ENCODE peak calls at places on chromosomes 12 and 14, in nine cellular contexts. One of them, this sample, is unnamed.

GRCh38 chr12:53595212-53595611 is 31.0 kb downstream of the ATF7 start:
- DNase-seq in caudate nucleus: no peak
- DNase-seq in transverse colon: no peak
- DNase-seq in fibroblast of lung: no peak
- DNase-seq in CD8-positive, alpha-beta T cell: no peak
- DNase-seq in esophagus muscularis mucosa: no peak
- DNase-seq in HCT116: no peak
- DNase-seq in neuronal stem cell: no peak
- DNase-seq in dorsolateral prefrontal cortex: no peak
- DNase-seq in this sample: no peak

GRCh38 chr12:116765271-116765670 is 27.2 kb downstream of the RNFT2 start:
- DNase-seq in caudate nucleus: no peak
- DNase-seq in transverse colon: no peak
- DNase-seq in fibroblast of lung: no peak
- DNase-seq in CD8-positive, alpha-beta T cell: no peak
- DNase-seq in esophagus muscularis mucosa: no peak
- DNase-seq in HCT116: no peak
- DNase-seq in neuronal stem cell: no peak
- DNase-seq in dorsolateral prefrontal cortex: no peak
- DNase-seq in this sample: no peak

GRCh38 chr14:61556455-61556854 is 138.9 kb upstream of the HIF1A start:
- DNase-seq in caudate nucleus: no peak
- DNase-seq in transverse colon: no peak
- DNase-seq in fibroblast of lung: no peak
- DNase-seq in CD8-positive, alpha-beta T cell: no peak
- DNase-seq in esophagus muscularis mucosa: no peak
- DNase-seq in HCT116: no peak
- DNase-seq in neuronal stem cell: no peak
- DNase-seq in dorsolateral prefrontal cortex: no peak
- DNase-seq in this sample: no peak

GRCh38 chr12:93908846-93909592 is 231.8 kb downstream of the CRADD start:
- DNase-seq in caudate nucleus: no peak
- DNase-seq in transverse colon: peak
- DNase-seq in fibroblast of lung: no peak
- DNase-seq in CD8-positive, alpha-beta T cell: no peak
- DNase-seq in esophagus muscularis mucosa: no peak
- DNase-seq in HCT116: no peak
- DNase-seq in neuronal stem cell: no peak
- DNase-seq in dorsolateral prefrontal cortex: no peak
- DNase-seq in this sample: no peak

GRCh38 chr12:89183985-89184435 is 168.3 kb downstream of the DUSP6 start:
- DNase-seq in caudate nucleus: no peak
- DNase-seq in transverse colon: peak
- DNase-seq in fibroblast of lung: peak
- DNase-seq in CD8-positive, alpha-beta T cell: no peak
- DNase-seq in esophagus muscularis mucosa: no peak
- DNase-seq in HCT116: no peak
- DNase-seq in neuronal stem cell: no peak
- DNase-seq in dorsolateral prefrontal cortex: no peak
- DNase-seq in this sample: peak

GRCh38 chr12:89468017-89468416 is 56.6 kb downstream of the GALNT4 start:
- DNase-seq in caudate nucleus: no peak
- DNase-seq in transverse colon: no peak
- DNase-seq in fibroblast of lung: no peak
- DNase-seq in CD8-positive, alpha-beta T cell: no peak
- DNase-seq in esophagus muscularis mucosa: no peak
- DNase-seq in HCT116: no peak
- DNase-seq in neuronal stem cell: no peak
- DNase-seq in dorsolateral prefrontal cortex: no peak
- DNase-seq in this sample: no peak

GRCh38 chr14:60722163-60722835 is 1.9 kb downstream of the SIX4 start:
- DNase-seq in caudate nucleus: no peak
- DNase-seq in transverse colon: peak
- DNase-seq in fibroblast of lung: peak
- DNase-seq in CD8-positive, alpha-beta T cell: no peak
- DNase-seq in esophagus muscularis mucosa: no peak
- DNase-seq in HCT116: no peak
- DNase-seq in neuronal stem cell: peak
- DNase-seq in dorsolateral prefrontal cortex: peak
- DNase-seq in this sample: no peak

GRCh38 chr14:80055226-80055625 is 156.1 kb downstream of the DIO2 start:
- DNase-seq in caudate nucleus: no peak
- DNase-seq in transverse colon: no peak
- DNase-seq in fibroblast of lung: no peak
- DNase-seq in CD8-positive, alpha-beta T cell: no peak
- DNase-seq in esophagus muscularis mucosa: no peak
- DNase-seq in HCT116: no peak
- DNase-seq in neuronal stem cell: no peak
- DNase-seq in dorsolateral prefrontal cortex: no peak
- DNase-seq in this sample: no peak

GRCh38 chr12:3199551-3200031 is 122.4 kb downstream of the TSPAN9 start:
- DNase-seq in caudate nucleus: no peak
- DNase-seq in transverse colon: no peak
- DNase-seq in fibroblast of lung: peak
- DNase-seq in CD8-positive, alpha-beta T cell: no peak
- DNase-seq in esophagus muscularis mucosa: no peak
- DNase-seq in HCT116: no peak
- DNase-seq in neuronal stem cell: peak
- DNase-seq in dorsolateral prefrontal cortex: peak
- DNase-seq in this sample: no peak

GRCh38 chr14:78836777-78837176 is 666.6 kb downstream of the NRXN3 start:
- DNase-seq in caudate nucleus: peak
- DNase-seq in transverse colon: peak
- DNase-seq in fibroblast of lung: peak
- DNase-seq in CD8-positive, alpha-beta T cell: no peak
- DNase-seq in esophagus muscularis mucosa: no peak
- DNase-seq in HCT116: peak
- DNase-seq in neuronal stem cell: peak
- DNase-seq in dorsolateral prefrontal cortex: peak
- DNase-seq in this sample: no peak

GRCh38 chr12:18363321-18363720 is 102.0 kb downstream of the PIK3C2G start:
- DNase-seq in caudate nucleus: no peak
- DNase-seq in transverse colon: no peak
- DNase-seq in fibroblast of lung: no peak
- DNase-seq in CD8-positive, alpha-beta T cell: no peak
- DNase-seq in esophagus muscularis mucosa: no peak
- DNase-seq in HCT116: no peak
- DNase-seq in neuronal stem cell: no peak
- DNase-seq in dorsolateral prefrontal cortex: no peak
- DNase-seq in this sample: no peak

GRCh38 chr14:36173161-36173560 is 3.4 kb downstream of the PTCSC3 start:
- DNase-seq in caudate nucleus: no peak
- DNase-seq in transverse colon: no peak
- DNase-seq in fibroblast of lung: no peak
- DNase-seq in CD8-positive, alpha-beta T cell: no peak
- DNase-seq in esophagus muscularis mucosa: no peak
- DNase-seq in HCT116: no peak
- DNase-seq in neuronal stem cell: no peak
- DNase-seq in dorsolateral prefrontal cortex: no peak
- DNase-seq in this sample: no peak

GRCh38 chr12:54035561-54036377 is 2.9 kb downstream of the HOXC5 start:
- DNase-seq in caudate nucleus: no peak
- DNase-seq in transverse colon: no peak
- DNase-seq in fibroblast of lung: no peak
- DNase-seq in CD8-positive, alpha-beta T cell: no peak
- DNase-seq in esophagus muscularis mucosa: no peak
- DNase-seq in HCT116: no peak
- DNase-seq in neuronal stem cell: no peak
- DNase-seq in dorsolateral prefrontal cortex: no peak
- DNase-seq in this sample: no peak

GRCh38 chr14:22276913-22277816 is 311.9 kb downstream of the DAD1 start:
- DNase-seq in caudate nucleus: no peak
- DNase-seq in transverse colon: no peak
- DNase-seq in fibroblast of lung: peak
- DNase-seq in CD8-positive, alpha-beta T cell: no peak
- DNase-seq in esophagus muscularis mucosa: no peak
- DNase-seq in HCT116: peak
- DNase-seq in neuronal stem cell: no peak
- DNase-seq in dorsolateral prefrontal cortex: no peak
- DNase-seq in this sample: no peak

GRCh38 chr14:100065942-100066574 is 836 bp downstream of the EVL start:
- DNase-seq in caudate nucleus: no peak
- DNase-seq in transverse colon: peak
- DNase-seq in fibroblast of lung: no peak
- DNase-seq in CD8-positive, alpha-beta T cell: peak
- DNase-seq in esophagus muscularis mucosa: no peak
- DNase-seq in HCT116: no peak
- DNase-seq in neuronal stem cell: no peak
- DNase-seq in dorsolateral prefrontal cortex: no peak
- DNase-seq in this sample: no peak

GRCh38 chr14:75559451-75560187 is 18.8 kb upstream of the FLVCR2 start:
- DNase-seq in caudate nucleus: no peak
- DNase-seq in transverse colon: no peak
- DNase-seq in fibroblast of lung: peak
- DNase-seq in CD8-positive, alpha-beta T cell: no peak
- DNase-seq in esophagus muscularis mucosa: no peak
- DNase-seq in HCT116: no peak
- DNase-seq in neuronal stem cell: no peak
- DNase-seq in dorsolateral prefrontal cortex: no peak
- DNase-seq in this sample: peak

GRCh38 chr14:74691456-74691855 is 21.4 kb downstream of the AREL1 start:
- DNase-seq in caudate nucleus: no peak
- DNase-seq in transverse colon: no peak
- DNase-seq in fibroblast of lung: no peak
- DNase-seq in CD8-positive, alpha-beta T cell: no peak
- DNase-seq in esophagus muscularis mucosa: no peak
- DNase-seq in HCT116: no peak
- DNase-seq in neuronal stem cell: no peak
- DNase-seq in dorsolateral prefrontal cortex: no peak
- DNase-seq in this sample: no peak

GRCh38 chr12:108052260-108052659 is 76.8 kb upstream of the WSCD2 start:
- DNase-seq in caudate nucleus: no peak
- DNase-seq in transverse colon: no peak
- DNase-seq in fibroblast of lung: no peak
- DNase-seq in CD8-positive, alpha-beta T cell: no peak
- DNase-seq in esophagus muscularis mucosa: no peak
- DNase-seq in HCT116: no peak
- DNase-seq in neuronal stem cell: no peak
- DNase-seq in dorsolateral prefrontal cortex: no peak
- DNase-seq in this sample: no peak

GRCh38 chr12:31622038-31622437 is 31.1 kb upstream of the DENND5B start:
- DNase-seq in caudate nucleus: no peak
- DNase-seq in transverse colon: no peak
- DNase-seq in fibroblast of lung: no peak
- DNase-seq in CD8-positive, alpha-beta T cell: no peak
- DNase-seq in esophagus muscularis mucosa: no peak
- DNase-seq in HCT116: no peak
- DNase-seq in neuronal stem cell: no peak
- DNase-seq in dorsolateral prefrontal cortex: no peak
- DNase-seq in this sample: no peak

GRCh38 chr12:7868391-7868790 is 4.3 kb downstream of the SLC2A14 start:
- DNase-seq in caudate nucleus: no peak
- DNase-seq in transverse colon: no peak
- DNase-seq in fibroblast of lung: no peak
- DNase-seq in CD8-positive, alpha-beta T cell: no peak
- DNase-seq in esophagus muscularis mucosa: no peak
- DNase-seq in HCT116: no peak
- DNase-seq in neuronal stem cell: no peak
- DNase-seq in dorsolateral prefrontal cortex: no peak
- DNase-seq in this sample: no peak

GRCh38 chr12:46487567-46488131 is 115.1 kb upstream of the SLC38A2 start:
- DNase-seq in caudate nucleus: no peak
- DNase-seq in transverse colon: no peak
- DNase-seq in fibroblast of lung: no peak
- DNase-seq in CD8-positive, alpha-beta T cell: no peak
- DNase-seq in esophagus muscularis mucosa: no peak
- DNase-seq in HCT116: no peak
- DNase-seq in neuronal stem cell: no peak
- DNase-seq in dorsolateral prefrontal cortex: no peak
- DNase-seq in this sample: no peak
- H3K27ac ChIP-seq in caudate nucleus: no peak
- H3K27ac ChIP-seq in transverse colon: no peak
- H3K27ac ChIP-seq in fibroblast of lung: no peak
- H3K27ac ChIP-seq in CD8-positive, alpha-beta T cell: no peak
- H3K27ac ChIP-seq in esophagus muscularis mucosa: no peak
- H3K27ac ChIP-seq in HCT116: no peak
- H3K27ac ChIP-seq in neuronal stem cell: no peak
- H3K27ac ChIP-seq in dorsolateral prefrontal cortex: no peak
- H3K27ac ChIP-seq in this sample: no peak

DNA sequence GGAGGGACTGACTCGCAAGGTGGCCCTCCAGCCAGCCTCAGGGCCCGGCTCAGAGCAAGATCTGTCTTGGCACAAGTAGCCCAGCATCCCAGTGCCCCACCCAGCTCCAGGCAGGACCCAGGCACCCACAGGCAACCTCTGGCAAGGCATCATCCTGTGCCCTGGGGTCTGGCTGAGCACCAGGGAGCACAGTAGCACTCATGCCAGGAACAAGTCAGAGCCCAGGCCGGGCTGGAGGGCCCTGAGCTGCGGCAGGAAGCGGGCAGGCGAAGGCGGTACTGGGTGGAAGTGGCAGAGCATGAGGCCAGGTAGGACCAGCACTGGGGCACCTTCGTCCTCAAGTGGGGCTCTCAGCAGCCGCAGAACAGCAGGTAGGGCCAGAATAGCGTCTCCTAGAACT is 5.2 kb upstream of the DIO3 start:
- DNase-seq in caudate nucleus: no peak
- DNase-seq in transverse colon: no peak
- DNase-seq in fibroblast of lung: no peak
- DNase-seq in CD8-positive, alpha-beta T cell: no peak
- DNase-seq in esophagus muscularis mucosa: no peak
- DNase-seq in HCT116: no peak
- DNase-seq in neuronal stem cell: no peak
- DNase-seq in dorsolateral prefrontal cortex: no peak
- DNase-seq in this sample: no peak
- H3K27ac ChIP-seq in caudate nucleus: no peak
- H3K27ac ChIP-seq in transverse colon: no peak
- H3K27ac ChIP-seq in fibroblast of lung: no peak
- H3K27ac ChIP-seq in CD8-positive, alpha-beta T cell: no peak
- H3K27ac ChIP-seq in esophagus muscularis mucosa: no peak
- H3K27ac ChIP-seq in HCT116: no peak
- H3K27ac ChIP-seq in neuronal stem cell: no peak
- H3K27ac ChIP-seq in dorsolateral prefrontal cortex: no peak
- H3K27ac ChIP-seq in this sample: no peak

GRCh38 chr12:91180577-91180976 is 2.0 kb downstream of the DCN start:
- DNase-seq in caudate nucleus: no peak
- DNase-seq in transverse colon: no peak
- DNase-seq in fibroblast of lung: peak
- DNase-seq in CD8-positive, alpha-beta T cell: no peak
- DNase-seq in esophagus muscularis mucosa: no peak
- DNase-seq in HCT116: no peak
- DNase-seq in neuronal stem cell: no peak
- DNase-seq in dorsolateral prefrontal cortex: no peak
- DNase-seq in this sample: no peak
- H3K27ac ChIP-seq in caudate nucleus: no peak
- H3K27ac ChIP-seq in transverse colon: peak
- H3K27ac ChIP-seq in fibroblast of lung: peak
- H3K27ac ChIP-seq in CD8-positive, alpha-beta T cell: no peak
- H3K27ac ChIP-seq in esophagus muscularis mucosa: peak
- H3K27ac ChIP-seq in HCT116: no peak
- H3K27ac ChIP-seq in neuronal stem cell: no peak
- H3K27ac ChIP-seq in dorsolateral prefrontal cortex: peak
- H3K27ac ChIP-seq in this sample: peak

DNA sequence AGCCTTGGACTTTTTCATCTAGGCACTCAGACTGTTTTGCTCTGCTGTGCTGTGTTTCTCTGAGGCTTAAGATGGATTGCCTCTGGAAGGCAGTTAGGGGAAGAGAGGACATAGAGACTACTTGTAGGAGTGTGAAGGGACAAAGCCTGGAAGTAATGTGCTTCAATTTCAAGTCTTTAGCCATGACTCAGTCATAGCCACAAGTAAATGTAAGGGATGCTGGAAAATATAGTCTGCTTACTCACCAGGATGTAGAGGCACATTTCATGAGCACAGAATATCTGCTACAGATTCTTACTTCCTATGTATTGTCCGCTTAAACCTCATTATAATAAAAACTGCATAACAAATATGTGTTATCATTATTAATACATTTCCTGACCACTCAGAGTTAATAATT is 794.3 kb upstream of the NOVA1 start:
- DNase-seq in caudate nucleus: no peak
- DNase-seq in transverse colon: no peak
- DNase-seq in fibroblast of lung: peak
- DNase-seq in CD8-positive, alpha-beta T cell: no peak
- DNase-seq in esophagus muscularis mucosa: no peak
- DNase-seq in HCT116: no peak
- DNase-seq in neuronal stem cell: no peak
- DNase-seq in dorsolateral prefrontal cortex: no peak
- DNase-seq in this sample: no peak
- H3K27ac ChIP-seq in caudate nucleus: no peak
- H3K27ac ChIP-seq in transverse colon: no peak
- H3K27ac ChIP-seq in fibroblast of lung: no peak
- H3K27ac ChIP-seq in CD8-positive, alpha-beta T cell: no peak
- H3K27ac ChIP-seq in esophagus muscularis mucosa: no peak
- H3K27ac ChIP-seq in HCT116: no peak
- H3K27ac ChIP-seq in neuronal stem cell: no peak
- H3K27ac ChIP-seq in dorsolateral prefrontal cortex: no peak
- H3K27ac ChIP-seq in this sample: no peak

This sample was measured in tibial nerve.